ENCODE peak calls at places on chromosomes 12 and 14, in four cellular contexts. X is H1, W is HCT116, G is SK-N-SH. I is an unnamed sample.

GRCh38 chr12:101009274-101009673 is 200.8 kb downstream of the SLC5A8 start:
- DNase-seq in X (no peak), W (no peak), G (no peak), I (no peak)

GRCh38 chr12:5258966-5259365 is 172.9 kb upstream of the NTF3 start:
- DNase-seq in X (no peak), W (no peak), G (no peak), I (no peak)

GRCh38 chr12:88743946-88744685 is 163.8 kb upstream of the KITLG start:
- DNase-seq in X (no peak), W (no peak), G (no peak), I (no peak)

GRCh38 chr12:124636138-124636968 is 68.9 kb upstream of the NCOR2 start:
- DNase-seq in X (no peak), W (peak), G (no peak), I (peak)

GRCh38 chr12:42794811-42795210 is 205.3 kb upstream of the PRICKLE1 start:
- DNase-seq in X (no peak), W (no peak), G (no peak), I (no peak)

GRCh38 chr14:104286496-104286895 is 148.1 kb downstream of the KIF26A start:
- DNase-seq in X (no peak), W (no peak), G (no peak), I (no peak)

GRCh38 chr12:102873077-102873476 is 44.0 kb downstream of the PAH start:
- DNase-seq in X (no peak), W (no peak), G (no peak), I (no peak)

GRCh38 chr14:78232666-78233065 is 62.5 kb downstream of the NRXN3 start:
- DNase-seq in X (no peak), W (no peak), G (no peak), I (no peak)

GRCh38 chr12:40749863-40750262 is 57.6 kb downstream of the CNTN1 start:
- DNase-seq in X (no peak), W (no peak), G (no peak), I (no peak)

GRCh38 chr12:66964629-66965028 is 285.8 kb upstream of the GRIP1 start:
- DNase-seq in X (no peak), W (no peak), G (no peak), I (no peak)

DNA sequence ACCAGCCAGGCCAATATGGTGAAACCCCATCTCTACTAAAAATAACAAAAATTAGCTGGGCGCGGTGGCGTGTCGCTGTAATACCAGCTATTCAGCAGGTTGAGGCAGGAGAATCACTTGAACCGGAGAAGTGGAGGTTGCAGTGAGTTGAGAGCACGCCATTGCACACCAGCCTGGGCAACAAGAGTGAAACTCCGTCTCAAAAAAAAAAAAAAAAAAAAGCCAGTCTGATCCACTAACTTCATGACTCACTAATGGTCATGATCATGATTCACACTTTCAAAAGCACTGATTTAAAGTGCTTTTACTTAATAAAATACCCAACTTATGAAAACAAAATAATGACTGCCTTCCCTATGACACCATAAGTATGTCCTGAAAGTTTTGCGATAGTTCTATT is 38.4 kb upstream of the CPM start:
- DNase-seq in X (no peak), W (no peak), G (no peak), I (no peak)
- TF ChIP-seq JUND in X (no peak), W (peak), G (peak), I (no peak)

GRCh38 chr12:94150483-94151225 is 2.3 kb downstream of the PLXNC1 start:
- DNase-seq in X (no peak), W (no peak), G (peak), I (no peak)

GRCh38 chr12:94152292-94153083 is 4.1 kb downstream of the PLXNC1 start:
- DNase-seq in X (no peak), W (no peak), G (no peak), I (no peak)

GRCh38 chr12:94148841-94149780 is 734 bp downstream of the PLXNC1 start:
- DNase-seq in X (no peak), W (no peak), G (peak), I (peak)

GRCh38 chr12:94149781-94150482 is 1.6 kb downstream of the PLXNC1 start:
- DNase-seq in X (no peak), W (no peak), G (peak), I (no peak)

GRCh38 chr12:94151577-94151976 is 3.2 kb downstream of the PLXNC1 start:
- DNase-seq in X (no peak), W (no peak), G (no peak), I (no peak)
- TF ChIP-seq JUND in X (no peak), W (no peak), G (no peak), I (no peak)

GRCh38 chr12:91353266-91353665 is 170.6 kb upstream of the DCN start:
- DNase-seq in X (no peak), W (no peak), G (no peak), I (no peak)

GRCh38 chr12:91347686-91348085 is 165.1 kb upstream of the DCN start:
- DNase-seq in X (no peak), W (no peak), G (no peak), I (no peak)

GRCh38 chr12:91344408-91344807 is 161.8 kb upstream of the DCN start:
- DNase-seq in X (no peak), W (no peak), G (no peak), I (no peak)

GRCh38 chr12:91346827-91347226 is 164.2 kb upstream of the DCN start:
- DNase-seq in X (no peak), W (no peak), G (no peak), I (no peak)

DNA sequence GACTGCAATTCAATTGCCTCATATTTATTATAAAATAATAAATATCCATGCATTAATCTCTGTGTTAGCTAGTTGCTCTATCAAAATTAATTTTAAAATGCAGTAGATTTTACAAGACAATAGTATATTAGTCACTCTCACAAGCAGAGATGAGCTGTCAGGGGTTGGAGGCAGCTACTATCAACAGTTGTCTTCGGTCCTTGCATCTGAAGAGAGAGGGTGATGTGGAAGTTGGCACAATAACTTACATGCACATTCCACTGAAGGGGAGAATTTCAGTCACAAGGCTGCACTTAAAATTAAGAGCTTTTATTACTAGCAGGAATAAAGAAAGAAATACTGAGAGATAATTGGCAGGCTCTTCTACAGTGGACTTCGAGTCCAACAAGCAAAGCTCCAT is 166.8 kb upstream of the DCN start:
- DNase-seq in X (no peak), W (no peak), G (no peak), I (no peak)
- TF ChIP-seq JUND in X (no peak), W (no peak), G (no peak), I (no peak)

GRCh38 chr14:102684276-102684663 is 91.8 kb downstream of the RCOR1 start:
- DNase-seq in X (no peak), W (no peak), G (no peak), I (no peak)
- TF ChIP-seq JUND in X (no peak), W (no peak), G (no peak), I (no peak)

DNA sequence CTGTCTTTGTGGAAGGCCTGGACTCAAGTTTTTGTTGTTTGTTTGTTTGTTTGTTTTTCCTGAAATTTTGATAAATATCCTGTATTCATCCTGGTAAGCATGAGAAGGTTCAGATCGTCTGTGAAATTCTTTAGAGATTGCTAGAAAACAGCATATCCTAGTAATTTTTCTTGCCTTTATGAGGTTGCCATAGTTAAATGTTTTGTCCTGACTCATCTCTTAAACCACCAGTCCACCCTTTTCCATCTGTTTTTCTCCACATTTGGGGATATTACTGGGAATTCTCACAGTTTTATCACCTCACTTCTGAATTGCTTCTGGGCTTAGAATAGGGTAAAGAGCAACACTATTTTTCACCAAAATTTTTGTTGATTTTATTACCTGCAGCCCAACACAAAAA is 248.3 kb downstream of the FBXL14 start:
- DNase-seq in X (no peak), W (no peak), G (no peak), I (no peak)
- TF ChIP-seq JUND in X (no peak), W (no peak), G (no peak), I (no peak)

GRCh38 chr14:34218866-34219265 is 243.2 kb downstream of the SPTSSA start:
- DNase-seq in X (no peak), W (no peak), G (no peak), I (no peak)
- TF ChIP-seq JUND in X (no peak), W (no peak), G (no peak), I (no peak)

GRCh38 chr14:74018704-74019407 is at the start of the genes BBOF1 and ENTPD5:
- DNase-seq in X (peak), W (peak), G (peak), I (peak)
- TF ChIP-seq JUND in X (no peak), W (no peak), G (no peak), I (no peak)